ENCODE peak calls at places on chromosomes 2 and 18, in six cellular contexts. Q is NCI-H1092, T is NCI-H2227 treated with DMSO at 0.1 percent for 48 hours, N is activated T-cell treated with anti-CD3 and anti-CD28 coated beads for 1 hour, A is mesenchymal stem cell, U is tibial nerve. Y is an unnamed sample.

GRCh38 chr2:222319576-222320440 is 21.0 kb upstream of the PAX3 start:
- DNase-seq in A (peak), N (no peak), Q (peak), T (peak), U (no peak), Y (peak)

GRCh38 chr2:149063177-149063576 is 24.7 kb downstream of the LYPD6B start:
- DNase-seq in A (no peak), T (peak), Q (no peak), N (no peak), U (no peak), Y (no peak)

GRCh38 chr2:240875228-240876034 is 6.8 kb downstream of the AGXT start:
- DNase-seq in T (no peak), Q (no peak), A (no peak), N (no peak), U (no peak), Y (no peak)

GRCh38 chr2:235849489-235849888 is 318.7 kb downstream of the GBX2 start:
- DNase-seq in A (no peak), T (no peak), N (no peak), U (no peak), Q (no peak), Y (peak)

GRCh38 chr18:8140841-8141501 is 468.3 kb upstream of the RAB12 start:
- DNase-seq in N (no peak), Q (no peak), A (peak), U (peak), T (no peak), Y (no peak)

GRCh38 chr2:239534581-239535412 is 134.0 kb upstream of the HDAC4 start:
- DNase-seq in T (no peak), A (no peak), Q (peak), N (no peak), U (no peak), Y (no peak)

GRCh38 chr2:71102981-71103681 is 26.9 kb downstream of the MCEE start:
- DNase-seq in U (no peak), T (no peak), Q (no peak), N (no peak), A (no peak), Y (no peak)

GRCh38 chr2:200702646-200703118 is 109.0 kb upstream of the BZW1 start:
- DNase-seq in U (no peak), N (no peak), T (no peak), A (no peak), Q (no peak), Y (no peak)

GRCh38 chr2:220626603-220627002 is 945.5 kb downstream of the EPHA4 start:
- DNase-seq in N (no peak), A (no peak), U (no peak), Q (no peak), T (no peak), Y (no peak)

GRCh38 chr2:207318071-207318683 is 152.4 kb upstream of the KLF7 start:
- DNase-seq in U (no peak), T (no peak), N (no peak), Q (no peak), A (no peak), Y (no peak)

GRCh38 chr2:201158111-201158929 is 24.6 kb upstream of the CASP10 start:
- DNase-seq in N (peak), Q (no peak), U (peak), A (peak), T (peak), Y (peak)

GRCh38 chr2:60945341-60945740 is 64.0 kb downstream of the REL start:
- DNase-seq in A (no peak), T (no peak), U (no peak), Q (no peak), N (no peak), Y (no peak)

GRCh38 chr2:31193066-31193396 is 24.3 kb downstream of the CAPN14 start:
- DNase-seq in Q (no peak), U (no peak), A (no peak), T (no peak), N (no peak), Y (no peak)

GRCh38 chr2:120441744-120442471 is 96.0 kb downstream of the INHBB start:
- DNase-seq in U (peak), A (no peak), Q (peak), N (no peak), T (no peak), Y (peak)

GRCh38 chr18:46069524-46069923 is 2.5 kb downstream of the PSTPIP2 start:
- DNase-seq in T (no peak), U (no peak), N (no peak), A (no peak), Q (no peak), Y (no peak)

GRCh38 chr2:105539331-105539730 is 140.5 kb upstream of the FHL2 start:
- DNase-seq in U (no peak), Q (no peak), T (no peak), A (no peak), N (no peak), Y (no peak)

GRCh38 chr2:26300234-26300641 is 45.7 kb upstream of the SELENOI start:
- DNase-seq in Q (no peak), T (no peak), A (peak), N (no peak), U (peak), Y (no peak)

GRCh38 chr2:62938126-62938525 is 112.5 kb upstream of the OTX1 start:
- DNase-seq in Q (no peak), A (peak), N (no peak), U (no peak), T (no peak), Y (no peak)

GRCh38 chr2:203636896-203637818 is 69.3 kb upstream of the CD28 start:
- DNase-seq in A (peak), Q (no peak), T (no peak), N (no peak), U (no peak), Y (no peak)

GRCh38 chr2:78865663-78866062 is 159.8 kb upstream of the REG3G start:
- DNase-seq in N (no peak), U (no peak), Q (no peak), T (no peak), A (no peak), Y (no peak)